ENCODE peak calls at places on chromosome 5, in six cellular contexts. A, C, T, G, W and J are unnamed samples.

GRCh38 chr5:115455241-115455640 is 89.3 kb downstream of the FEM1C start:
- DNase-seq in A (no peak), C (no peak), T (no peak), G (no peak), W (no peak), J (no peak)

GRCh38 chr5:172005708-172006377 is 595 bp downstream of the FBXW11 start:
- DNase-seq in A (no peak), C (no peak), T (peak), G (peak), W (peak), J (peak)

GRCh38 chr5:172245823-172246222 is 37.7 kb downstream of the UBTD2 start:
- DNase-seq in A (no peak), C (no peak), T (no peak), G (no peak), W (no peak), J (no peak)

GRCh38 chr5:17228833-17229291 is 11.4 kb downstream of the BASP1 start:
- DNase-seq in A (no peak), C (no peak), T (no peak), G (no peak), W (no peak), J (no peak)

GRCh38 chr5:137619191-137619870 is 116.6 kb downstream of the KLHL3 start:
- DNase-seq in A (peak), C (no peak), T (no peak), G (no peak), W (no peak), J (no peak)

GRCh38 chr5:169067641-169068316 is 233.2 kb downstream of the SLIT3 start:
- DNase-seq in A (no peak), C (no peak), T (no peak), G (no peak), W (no peak), J (no peak)

GRCh38 chr5:165999693-166000092 is 2291.8 kb upstream of the WWC1 start:
- DNase-seq in A (no peak), C (no peak), T (no peak), G (no peak), W (no peak), J (no peak)

GRCh38 chr5:14268236-14268701 is 125.1 kb downstream of the TRIO start:
- DNase-seq in A (peak), C (no peak), T (no peak), G (no peak), W (no peak), J (no peak)

GRCh38 chr5:174327317-174327864 is 281.9 kb downstream of the NSG2 start:
- DNase-seq in A (no peak), C (no peak), T (no peak), G (peak), W (peak), J (peak)

GRCh38 chr5:157965989-157966388 is 107.0 kb upstream of the CLINT1 start:
- DNase-seq in A (no peak), C (no peak), T (no peak), G (no peak), W (no peak), J (no peak)
- TF ChIP-seq CTCF in A (no peak), C (no peak), T (no peak), G (no peak), W (no peak), J (no peak)

GRCh38 chr5:104800440-104801048 is 1238.0 kb upstream of the NUDT12 start:
- DNase-seq in A (no peak), C (no peak), T (no peak), G (no peak), W (no peak), J (no peak)
- TF ChIP-seq CTCF in A (no peak), C (no peak), T (no peak), G (peak), W (no peak), J (no peak)

DNA sequence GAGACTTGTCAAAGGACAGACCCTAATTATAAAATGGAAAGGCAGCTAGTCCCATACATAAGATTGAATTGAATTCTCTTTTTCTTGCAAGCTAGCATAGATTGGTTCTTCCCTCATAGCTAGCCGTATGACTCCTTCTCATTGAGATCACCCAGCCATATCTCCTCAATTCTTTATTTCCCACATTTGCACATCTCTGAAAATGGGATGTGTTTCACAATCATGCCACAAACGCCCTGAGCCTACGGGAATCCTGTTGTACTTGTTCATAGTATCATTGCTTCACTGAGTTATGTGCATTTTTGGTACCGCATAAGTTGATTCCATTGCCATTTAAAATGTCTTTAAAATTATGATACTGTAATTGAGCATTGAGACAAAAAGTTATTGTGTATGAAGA is 90.5 kb downstream of the PCSK1 start:
- DNase-seq in A (no peak), C (no peak), T (no peak), G (no peak), W (no peak), J (no peak)
- TF ChIP-seq CTCF in A (no peak), C (no peak), T (no peak), G (no peak), W (no peak), J (no peak)

GRCh38 chr5:9339206-9339818 is 206.6 kb downstream of the SEMA5A start:
- DNase-seq in A (no peak), C (no peak), T (no peak), G (no peak), W (no peak), J (no peak)
- TF ChIP-seq CTCF in A (peak), C (peak), T (no peak), G (peak), W (peak), J (no peak)

GRCh38 chr5:1824109-1824821 is 23.1 kb downstream of the NDUFS6 start:
- DNase-seq in A (no peak), C (no peak), T (peak), G (no peak), W (peak), J (no peak)
- TF ChIP-seq CTCF in A (no peak), C (no peak), T (no peak), G (no peak), W (no peak), J (no peak)